ENCODE peak calls at places on chromosomes 7 and 10, in eight cellular contexts. One of them, this sample, is unnamed.
A peak's percentile ranks its signal among the peaks of the same experiment; 100 is the strongest.

GRCh38 chr10:24715246-24715769 is 8.4 kb downstream of the ARHGAP21 start:
- DNase-seq in T-helper 9 cell: no peak
- DNase-seq in AG20443: no peak
- DNase-seq in posterior cingulate gyrus: no peak
- DNase-seq in EL: no peak
- DNase-seq in Calu3: no peak
- DNase-seq in mesenchymal stem cell: no peak
- DNase-seq in omental fat pad: no peak
- DNase-seq in this sample: no peak

GRCh38 chr7:158083526-158084310 is 503.9 kb downstream of the PTPRN2 start:
- DNase-seq in T-helper 9 cell: no peak
- DNase-seq in AG20443: no peak
- DNase-seq in posterior cingulate gyrus: no peak
- DNase-seq in EL: no peak
- DNase-seq in Calu3: no peak
- DNase-seq in mesenchymal stem cell: no peak
- DNase-seq in omental fat pad: no peak
- DNase-seq in this sample: no peak

GRCh38 chr7:43905954-43906326 is 456 bp downstream of the URGCP start:
- DNase-seq in T-helper 9 cell: peak; percentile 8
- DNase-seq in AG20443: peak; percentile 65
- DNase-seq in posterior cingulate gyrus: peak; percentile 38
- DNase-seq in EL: peak; percentile 48
- DNase-seq in Calu3: peak; percentile 37
- DNase-seq in mesenchymal stem cell: peak; percentile 60
- DNase-seq in omental fat pad: peak; percentile 31
- DNase-seq in this sample: peak; percentile 34

GRCh38 chr7:16891338-16891737 is 9.6 kb upstream of the AGR3 start:
- DNase-seq in T-helper 9 cell: no peak
- DNase-seq in AG20443: peak; percentile 57
- DNase-seq in posterior cingulate gyrus: no peak
- DNase-seq in EL: peak; percentile 68
- DNase-seq in Calu3: peak; percentile 76
- DNase-seq in mesenchymal stem cell: peak; percentile 78
- DNase-seq in omental fat pad: no peak
- DNase-seq in this sample: peak; percentile 2

GRCh38 chr7:114109299-114109698 is 190.5 kb upstream of the PPP1R3A start:
- DNase-seq in T-helper 9 cell: no peak
- DNase-seq in AG20443: no peak
- DNase-seq in posterior cingulate gyrus: no peak
- DNase-seq in EL: no peak
- DNase-seq in Calu3: no peak
- DNase-seq in mesenchymal stem cell: no peak
- DNase-seq in omental fat pad: no peak
- DNase-seq in this sample: no peak

GRCh38 chr7:19522486-19522885 is 186.4 kb downstream of the POLR1F start:
- DNase-seq in T-helper 9 cell: no peak
- DNase-seq in AG20443: peak; percentile 51
- DNase-seq in posterior cingulate gyrus: no peak
- DNase-seq in EL: peak; percentile 76
- DNase-seq in Calu3: no peak
- DNase-seq in mesenchymal stem cell: peak; percentile 79
- DNase-seq in omental fat pad: no peak
- DNase-seq in this sample: no peak

GRCh38 chr7:151951672-151952338 is 4.4 kb upstream of the GALNTL5 start:
- DNase-seq in T-helper 9 cell: no peak
- DNase-seq in AG20443: no peak
- DNase-seq in posterior cingulate gyrus: no peak
- DNase-seq in EL: no peak
- DNase-seq in Calu3: no peak
- DNase-seq in mesenchymal stem cell: no peak
- DNase-seq in omental fat pad: no peak
- DNase-seq in this sample: no peak

GRCh38 chr10:89615824-89616223 is 29.2 kb downstream of the PANK1 start:
- DNase-seq in T-helper 9 cell: no peak
- DNase-seq in AG20443: peak; percentile 26
- DNase-seq in posterior cingulate gyrus: no peak
- DNase-seq in EL: peak; percentile 6
- DNase-seq in Calu3: no peak
- DNase-seq in mesenchymal stem cell: no peak
- DNase-seq in omental fat pad: no peak
- DNase-seq in this sample: no peak

GRCh38 chr7:54689394-54690058 is 69.5 kb downstream of the SEC61G start:
- DNase-seq in T-helper 9 cell: no peak
- DNase-seq in AG20443: no peak
- DNase-seq in posterior cingulate gyrus: no peak
- DNase-seq in EL: no peak
- DNase-seq in Calu3: no peak
- DNase-seq in mesenchymal stem cell: no peak
- DNase-seq in omental fat pad: no peak
- DNase-seq in this sample: no peak

GRCh38 chr7:98569606-98570337 is 47.3 kb upstream of the NPTX2 start:
- DNase-seq in T-helper 9 cell: no peak
- DNase-seq in AG20443: no peak
- DNase-seq in posterior cingulate gyrus: peak; percentile 68
- DNase-seq in EL: peak; percentile 12
- DNase-seq in Calu3: peak; percentile 35
- DNase-seq in mesenchymal stem cell: no peak
- DNase-seq in omental fat pad: no peak
- DNase-seq in this sample: peak; percentile 88

GRCh38 chr10:124742418-124743187 is 1.6 kb downstream of the FAM53B start:
- DNase-seq in T-helper 9 cell: no peak
- DNase-seq in AG20443: no peak
- DNase-seq in posterior cingulate gyrus: no peak
- DNase-seq in EL: peak; percentile 36
- DNase-seq in Calu3: peak; percentile 9
- DNase-seq in mesenchymal stem cell: peak; percentile 56
- DNase-seq in omental fat pad: no peak
- DNase-seq in this sample: peak; percentile 35

GRCh38 chr7:133674079-133674478 is 421.2 kb downstream of the EXOC4 start:
- DNase-seq in T-helper 9 cell: no peak
- DNase-seq in AG20443: no peak
- DNase-seq in posterior cingulate gyrus: no peak
- DNase-seq in EL: no peak
- DNase-seq in Calu3: no peak
- DNase-seq in mesenchymal stem cell: no peak
- DNase-seq in omental fat pad: no peak
- DNase-seq in this sample: no peak

GRCh38 chr10:43969506-43969905 is 320.8 kb upstream of the ZNF32 start:
- DNase-seq in T-helper 9 cell: no peak
- DNase-seq in AG20443: no peak
- DNase-seq in posterior cingulate gyrus: no peak
- DNase-seq in EL: no peak
- DNase-seq in Calu3: no peak
- DNase-seq in mesenchymal stem cell: no peak
- DNase-seq in omental fat pad: no peak
- DNase-seq in this sample: no peak